ENCODE peak calls at places on chromosomes 6 and 20, in five cellular contexts. P, S, R, D and V are unnamed samples.

GRCh38 chr6:20092071-20092566 is 120.2 kb downstream of the MBOAT1 start:
- DNase-seq in P (peak), S (no peak), R (no peak), D (no peak), V (no peak)

GRCh38 chr6:25365159-25365558 is 86.0 kb downstream of the CARMIL1 start:
- DNase-seq in P (no peak), S (no peak), R (no peak), D (no peak), V (no peak)

GRCh38 chr6:43733471-43734293 is 36.3 kb upstream of the VEGFA start:
- DNase-seq in P (no peak), S (no peak), R (no peak), D (peak), V (no peak)

GRCh38 chr6:75842191-75842590 is 93.2 kb downstream of the MYO6 start:
- DNase-seq in P (no peak), S (no peak), R (no peak), D (no peak), V (no peak)

GRCh38 chr6:161161121-161161520 is 112.7 kb downstream of the AGPAT4 start:
- DNase-seq in P (no peak), S (peak), R (peak), D (no peak), V (no peak)

GRCh38 chr6:7493866-7494265 is 47.6 kb upstream of the DSP start:
- DNase-seq in P (no peak), S (no peak), R (no peak), D (no peak), V (no peak)

GRCh38 chr6:53982361-53983050 is 128.7 kb upstream of the MLIP start:
- DNase-seq in P (no peak), S (no peak), R (no peak), D (no peak), V (no peak)

GRCh38 chr20:63695419-63696310 is 787 bp upstream of the TNFRSF6B start:
- DNase-seq in P (no peak), S (peak), R (peak), D (no peak), V (no peak)

GRCh38 chr6:170212956-170213636 is 77.8 kb downstream of the DLL1 start:
- DNase-seq in P (no peak), S (peak), R (peak), D (no peak), V (no peak)

GRCh38 chr6:117195728-117196127 is 69.6 kb upstream of the VGLL2 start:
- DNase-seq in P (no peak), S (no peak), R (no peak), D (no peak), V (no peak)

GRCh38 chr6:150273457-150274309 is 95.1 kb upstream of the IYD start:
- DNase-seq in P (no peak), S (no peak), R (no peak), D (no peak), V (peak)

GRCh38 chr6:134363323-134364039 is 45.6 kb upstream of the SGK1 start:
- DNase-seq in P (peak), S (no peak), R (no peak), D (no peak), V (no peak)

GRCh38 chr6:80618953-80619352 is 512.5 kb downstream of the BCKDHB start:
- DNase-seq in P (no peak), S (no peak), R (no peak), D (no peak), V (no peak)

GRCh38 chr6:4599924-4600323 is 176.3 kb upstream of the CDYL start:
- DNase-seq in P (no peak), S (no peak), R (no peak), D (no peak), V (no peak)

GRCh38 chr20:51400051-51400926 is 142.2 kb downstream of the NFATC2 start:
- DNase-seq in P (no peak), S (no peak), R (no peak), D (peak), V (no peak)

GRCh38 chr6:127051571-127052260 is 66.8 kb upstream of the RSPO3 start:
- DNase-seq in P (no peak), S (no peak), R (no peak), D (no peak), V (no peak)

GRCh38 chr20:35174458-35175216 is 2.8 kb downstream of the PROCR start:
- DNase-seq in P (peak), S (no peak), R (no peak), D (no peak), V (peak)

GRCh38 chr6:139060332-139060731 is 31.8 kb downstream of the ABRACL start:
- DNase-seq in P (peak), S (no peak), R (no peak), D (peak), V (no peak)

GRCh38 chr6:89311853-89312531 is 3.1 kb downstream of the GABRR2 start:
- DNase-seq in P (peak), S (peak), R (peak), D (no peak), V (no peak)

GRCh38 chr6:118889163-118889562 is 4.8 kb upstream of the ASF1A start:
- DNase-seq in P (no peak), S (no peak), R (no peak), D (no peak), V (no peak)

GRCh38 chr6:64685401-64685800 is 1021.6 kb downstream of the EYS start:
- DNase-seq in P (no peak), S (no peak), R (no peak), D (no peak), V (no peak)

GRCh38 chr20:36574278-36575065 is 1.1 kb downstream of the TGIF2 start:
- DNase-seq in P (peak), S (peak), R (peak), D (peak), V (no peak)

GRCh38 chr20:59120491-59120890 is 43.1 kb upstream of the ZNF831 start:
- DNase-seq in P (no peak), S (no peak), R (no peak), D (no peak), V (no peak)

GRCh38 chr20:45629496-45630100 is at the start of gene WFDC10A:
- DNase-seq in P (peak), S (no peak), R (no peak), D (peak), V (peak)

GRCh38 chr20:25249198-25249931 is 1.5 kb downstream of the PYGB start:
- DNase-seq in P (peak), S (no peak), R (no peak), D (no peak), V (no peak)

GRCh38 chr6:77074037-77074713 is 389.1 kb downstream of the HTR1B start:
- DNase-seq in P (no peak), S (no peak), R (no peak), D (no peak), V (no peak)

GRCh38 chr6:27157461-27158315 is 89.8 kb upstream of the PRSS16 start:
- DNase-seq in P (peak), S (peak), R (peak), D (peak), V (peak)

GRCh38 chr6:159728552-159728951 is 1.2 kb downstream of the WTAP start:
- DNase-seq in P (no peak), S (no peak), R (no peak), D (no peak), V (no peak)

GRCh38 chr20:12591949-12592470 is 416.8 kb upstream of the SPTLC3 start:
- DNase-seq in P (no peak), S (no peak), R (no peak), D (no peak), V (no peak)

GRCh38 chr6:1842334-1842733 is 232.6 kb downstream of the FOXC1 start:
- DNase-seq in P (no peak), S (no peak), R (no peak), D (no peak), V (no peak)

GRCh38 chr6:112197636-112198035 is 56.7 kb downstream of the LAMA4 start:
- DNase-seq in P (no peak), S (no peak), R (no peak), D (no peak), V (no peak)

GRCh38 chr6:41239467-41240159 is 11.5 kb downstream of the TREML4 start:
- DNase-seq in P (no peak), S (no peak), R (no peak), D (no peak), V (no peak)

GRCh38 chr6:52517502-52518278 is 59.2 kb downstream of the TRAM2 start:
- DNase-seq in P (peak), S (peak), R (peak), D (peak), V (peak)

GRCh38 chr6:41940759-41941279 is 789 bp downstream of the CCND3 start:
- DNase-seq in P (peak), S (peak), R (peak), D (peak), V (peak)

GRCh38 chr6:89840538-89840937 is 10.9 kb downstream of the CASP8AP2 start:
- DNase-seq in P (no peak), S (no peak), R (no peak), D (no peak), V (no peak)

GRCh38 chr20:43188861-43189613 is 669 bp downstream of the PTPRT start:
- DNase-seq in P (peak), S (no peak), R (no peak), D (no peak), V (no peak)